ENCODE peak calls at places on chromosomes 1 and 21, in seven cellular contexts. G is left ventricle myocardium inferior, I is sigmoid colon, J is astrocyte of the cerebellum, M is epithelial cell of esophagus, P is transverse colon, H is cardiac muscle cell. N is an unnamed sample.

GRCh38 chr1:3373175-3373574 is 81.3 kb upstream of the ARHGEF16 start:
- DNase-seq in I (no peak), H (no peak), G (no peak), J (no peak), P (no peak), M (no peak), N (no peak)

GRCh38 chr1:36599828-36600227 is 117.1 kb upstream of the CSF3R start:
- DNase-seq in H (no peak), P (no peak), G (no peak), M (no peak), J (no peak), I (no peak), N (no peak)

GRCh38 chr1:82153282-82153630 is 352.5 kb downstream of the ADGRL2 start:
- DNase-seq in I (no peak), P (no peak), M (no peak), G (no peak), H (no peak), J (no peak), N (no peak)

GRCh38 chr1:3116560-3116959 is 47.6 kb downstream of the PRDM16 start:
- DNase-seq in J (no peak), M (no peak), P (no peak), H (no peak), G (no peak), I (no peak), N (no peak)

GRCh38 chr21:45465105-45465504 is 60.1 kb downstream of the COL18A1 start:
- DNase-seq in M (no peak), G (peak), J (no peak), P (no peak), H (no peak), I (peak), N (no peak)

GRCh38 chr1:44489481-44489880 is 84.4 kb downstream of the RNF220 start:
- DNase-seq in H (no peak), M (no peak), G (no peak), P (no peak), J (no peak), I (no peak), N (no peak)

GRCh38 chr1:180800945-180801344 is 111.8 kb upstream of the KIAA1614 start:
- DNase-seq in M (no peak), H (no peak), J (no peak), I (no peak), P (no peak), G (no peak), N (no peak)

GRCh38 chr1:115428676-115429075 is 90.6 kb upstream of the NGF start:
- DNase-seq in M (no peak), P (no peak), H (no peak), G (no peak), I (no peak), J (no peak), N (no peak)

GRCh38 chr1:172040466-172040865 is 199.2 kb downstream of the DNM3 start:
- DNase-seq in P (no peak), I (no peak), J (peak), G (no peak), M (peak), H (no peak), N (peak)

GRCh38 chr21:45992311-45993209 is 11.0 kb downstream of the COL6A1 start:
- DNase-seq in H (no peak), P (no peak), M (no peak), I (peak), G (peak), J (no peak), N (no peak)

GRCh38 chr1:62905309-62905708 is 121.4 kb downstream of the ATG4C start:
- DNase-seq in P (no peak), M (peak), I (no peak), H (no peak), G (no peak), J (no peak), N (no peak)

GRCh38 chr1:63845346-63845745 is 71.5 kb downstream of the ROR1 start:
- DNase-seq in G (no peak), M (no peak), P (no peak), J (no peak), H (no peak), I (no peak), N (no peak)

GRCh38 chr1:16088996-16089395 is 15.5 kb upstream of the FAM131C start:
- DNase-seq in P (no peak), G (peak), J (peak), I (no peak), M (peak), H (no peak), N (no peak)

GRCh38 chr1:3429766-3430165 is 24.7 kb upstream of the ARHGEF16 start:
- DNase-seq in H (no peak), J (no peak), P (no peak), M (no peak), I (no peak), G (no peak), N (no peak)

GRCh38 chr1:26907071-26907922 is 6.5 kb downstream of the NR0B2 start:
- DNase-seq in J (peak), P (peak), M (peak), G (no peak), I (no peak), H (no peak), N (peak)

DNA sequence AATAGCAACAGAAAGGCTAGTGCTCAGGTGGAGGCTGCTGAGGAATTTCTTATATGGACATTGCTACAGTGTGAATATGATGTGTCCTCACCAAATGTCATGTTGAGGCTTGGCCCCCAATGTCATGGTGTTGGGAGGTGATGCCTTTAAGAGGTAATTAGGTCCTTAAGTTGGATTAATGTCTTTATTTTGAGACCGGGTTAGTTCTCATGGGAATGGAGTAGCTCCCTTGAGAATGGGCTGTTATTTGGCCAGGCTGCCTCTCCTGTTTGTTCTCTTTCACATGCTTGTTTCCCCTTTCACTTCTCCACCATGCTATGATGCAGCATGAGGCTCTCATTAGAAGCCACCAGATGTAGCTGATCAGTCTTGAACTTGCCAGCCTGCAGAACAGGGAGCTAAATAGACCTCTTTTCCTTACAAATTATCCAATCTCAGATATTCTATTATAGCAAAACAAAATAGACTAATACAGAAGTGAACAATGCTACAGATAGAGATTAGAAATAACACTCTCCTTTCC is 160.1 kb downstream of the NTMT2 start:
- DNase-seq in G (no peak), J (no peak), M (no peak), I (no peak), H (no peak), P (no peak), N (no peak)
- H3K4me3 ChIP-seq in G (no peak), J (no peak), M (no peak), I (no peak), H (no peak), P (no peak), N (no peak)

GRCh38 chr1:12593621-12594066 is 24.4 kb downstream of the DHRS3 start:
- DNase-seq in M (peak), I (peak), J (no peak), G (peak), P (peak), H (no peak), N (no peak)

GRCh38 chr1:12594966-12595838 is 22.8 kb downstream of the DHRS3 start:
- DNase-seq in P (peak), M (no peak), J (no peak), H (peak), I (peak), G (peak), N (no peak)

GRCh38 chr1:12595839-12596821 is 21.9 kb downstream of the DHRS3 start:
- DNase-seq in M (peak), P (peak), H (peak), J (peak), G (peak), I (peak), N (peak)

GRCh38 chr1:12592496-12592895 is 25.5 kb downstream of the DHRS3 start:
- DNase-seq in H (no peak), I (no peak), P (no peak), J (no peak), M (no peak), G (no peak), N (no peak)

GRCh38 chr1:12594490-12594889 is 23.5 kb downstream of the DHRS3 start:
- DNase-seq in G (no peak), M (no peak), P (no peak), J (no peak), H (no peak), I (no peak), N (no peak)
- H3K4me3 ChIP-seq in G (peak), M (no peak), P (no peak), J (peak), H (no peak), I (peak), N (no peak)

GRCh38 chr1:212773011-212773410 is 18.6 kb downstream of the NSL1 start:
- DNase-seq in J (no peak), M (no peak), G (no peak), P (no peak), H (no peak), I (no peak), N (no peak)
- H3K4me3 ChIP-seq in J (no peak), M (no peak), G (no peak), P (no peak), H (no peak), I (no peak), N (no peak)

DNA sequence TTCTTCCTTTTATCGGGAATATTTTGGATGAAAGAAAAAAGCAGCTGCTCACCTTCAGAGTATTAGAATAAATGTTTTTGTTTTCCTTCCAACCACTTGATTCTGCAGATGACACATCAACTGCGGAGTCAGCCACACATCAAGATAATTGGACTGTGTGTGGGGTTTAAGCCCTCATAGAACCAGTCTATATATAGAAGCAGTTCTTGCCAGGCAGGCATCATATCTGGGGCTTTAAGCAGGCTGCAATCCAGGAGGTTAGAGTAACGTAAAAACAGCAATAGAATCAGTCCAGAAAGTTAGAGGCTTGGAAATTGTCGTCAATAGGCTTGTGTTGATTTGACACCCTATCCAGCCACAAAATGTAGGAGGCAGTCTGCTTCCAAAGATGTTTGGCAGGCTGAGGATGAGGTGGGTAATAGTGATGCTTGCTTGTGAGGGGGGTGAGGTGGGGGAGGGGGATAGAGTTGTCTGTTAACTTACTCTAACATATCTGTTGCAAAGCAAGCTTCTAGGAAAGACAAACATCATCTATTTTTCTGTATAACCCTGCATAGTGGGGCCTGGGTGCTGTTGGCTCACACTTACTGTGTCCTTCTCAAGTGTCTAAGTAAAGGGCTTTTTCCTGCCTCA is 64.8 kb downstream of the PEX14 start:
- DNase-seq in H (no peak), J (peak), M (no peak), P (no peak), G (no peak), I (no peak), N (no peak)
- H3K4me3 ChIP-seq in H (no peak), J (no peak), M (no peak), P (no peak), G (peak), I (no peak), N (no peak)

N was measured in HFF-Myc.